ENCODE peak calls at places on chromosomes 3 and 15, in eight cellular contexts. One of them, this sample, is unnamed.

GRCh38 chr3:53577486-53577885 is 83.1 kb downstream of the CACNA1D start:
- DNase-seq in activated naive CD8-positive, alpha-beta T cell treated with anti-CD3 and anti-CD28 coated beads, Interleukin-2, amount 50 U/mL, for 24 hours: no peak
- DNase-seq in NCI-H1092: no peak
- DNase-seq in GM12878: no peak
- DNase-seq in HTR-8/SVneo: no peak
- DNase-seq in stimulated activated CD8-positive, alpha-beta memory T cell treated with anti-CD3 and anti-CD28 coated beads, Interleukin-7, amount 100 ng/mL, for 24 hours: no peak
- DNase-seq in left cardiac atrium: no peak
- DNase-seq in H7: no peak
- DNase-seq in this sample: no peak

GRCh38 chr3:126105691-126106187 is 21.8 kb upstream of the SLC41A3 start:
- DNase-seq in HTR-8/SVneo: no peak
- DNase-seq in GM12878: no peak
- DNase-seq in stimulated activated CD8-positive, alpha-beta memory T cell treated with anti-CD3 and anti-CD28 coated beads, Interleukin-7, amount 100 ng/mL, for 24 hours: no peak
- DNase-seq in H7: peak
- DNase-seq in NCI-H1092: no peak
- DNase-seq in left cardiac atrium: no peak
- DNase-seq in activated naive CD8-positive, alpha-beta T cell treated with anti-CD3 and anti-CD28 coated beads, Interleukin-2, amount 50 U/mL, for 24 hours: no peak
- DNase-seq in this sample: no peak

GRCh38 chr3:102006812-102007485 is 157.6 kb downstream of the NFKBIZ start:
- DNase-seq in GM12878: no peak
- DNase-seq in HTR-8/SVneo: peak
- DNase-seq in left cardiac atrium: peak
- DNase-seq in stimulated activated CD8-positive, alpha-beta memory T cell treated with anti-CD3 and anti-CD28 coated beads, Interleukin-7, amount 100 ng/mL, for 24 hours: no peak
- DNase-seq in H7: no peak
- DNase-seq in NCI-H1092: peak
- DNase-seq in activated naive CD8-positive, alpha-beta T cell treated with anti-CD3 and anti-CD28 coated beads, Interleukin-2, amount 50 U/mL, for 24 hours: no peak
- DNase-seq in this sample: no peak

GRCh38 chr15:40317580-40317979 is 5.9 kb upstream of the INAFM2 start:
- DNase-seq in stimulated activated CD8-positive, alpha-beta memory T cell treated with anti-CD3 and anti-CD28 coated beads, Interleukin-7, amount 100 ng/mL, for 24 hours: no peak
- DNase-seq in HTR-8/SVneo: no peak
- DNase-seq in left cardiac atrium: no peak
- DNase-seq in activated naive CD8-positive, alpha-beta T cell treated with anti-CD3 and anti-CD28 coated beads, Interleukin-2, amount 50 U/mL, for 24 hours: no peak
- DNase-seq in H7: no peak
- DNase-seq in NCI-H1092: no peak
- DNase-seq in GM12878: no peak
- DNase-seq in this sample: no peak

GRCh38 chr3:32725721-32726120 is 40.7 kb downstream of the CNOT10 start:
- DNase-seq in stimulated activated CD8-positive, alpha-beta memory T cell treated with anti-CD3 and anti-CD28 coated beads, Interleukin-7, amount 100 ng/mL, for 24 hours: no peak
- DNase-seq in NCI-H1092: no peak
- DNase-seq in GM12878: no peak
- DNase-seq in H7: no peak
- DNase-seq in left cardiac atrium: no peak
- DNase-seq in HTR-8/SVneo: no peak
- DNase-seq in activated naive CD8-positive, alpha-beta T cell treated with anti-CD3 and anti-CD28 coated beads, Interleukin-2, amount 50 U/mL, for 24 hours: no peak
- DNase-seq in this sample: no peak

GRCh38 chr3:20097015-20097414 is 56.8 kb downstream of the KAT2B start:
- DNase-seq in left cardiac atrium: no peak
- DNase-seq in stimulated activated CD8-positive, alpha-beta memory T cell treated with anti-CD3 and anti-CD28 coated beads, Interleukin-7, amount 100 ng/mL, for 24 hours: no peak
- DNase-seq in GM12878: no peak
- DNase-seq in H7: no peak
- DNase-seq in NCI-H1092: no peak
- DNase-seq in activated naive CD8-positive, alpha-beta T cell treated with anti-CD3 and anti-CD28 coated beads, Interleukin-2, amount 50 U/mL, for 24 hours: no peak
- DNase-seq in HTR-8/SVneo: no peak
- DNase-seq in this sample: no peak

GRCh38 chr3:195009607-195010006 is 261.4 kb downstream of the XXYLT1 start:
- DNase-seq in HTR-8/SVneo: no peak
- DNase-seq in NCI-H1092: no peak
- DNase-seq in stimulated activated CD8-positive, alpha-beta memory T cell treated with anti-CD3 and anti-CD28 coated beads, Interleukin-7, amount 100 ng/mL, for 24 hours: no peak
- DNase-seq in activated naive CD8-positive, alpha-beta T cell treated with anti-CD3 and anti-CD28 coated beads, Interleukin-2, amount 50 U/mL, for 24 hours: no peak
- DNase-seq in left cardiac atrium: no peak
- DNase-seq in H7: no peak
- DNase-seq in GM12878: no peak
- DNase-seq in this sample: no peak

GRCh38 chr3:56125358-56126005 is 342.8 kb downstream of the ERC2 start:
- DNase-seq in left cardiac atrium: peak
- DNase-seq in HTR-8/SVneo: peak
- DNase-seq in GM12878: no peak
- DNase-seq in activated naive CD8-positive, alpha-beta T cell treated with anti-CD3 and anti-CD28 coated beads, Interleukin-2, amount 50 U/mL, for 24 hours: no peak
- DNase-seq in stimulated activated CD8-positive, alpha-beta memory T cell treated with anti-CD3 and anti-CD28 coated beads, Interleukin-7, amount 100 ng/mL, for 24 hours: no peak
- DNase-seq in H7: no peak
- DNase-seq in NCI-H1092: no peak
- DNase-seq in this sample: no peak